ENCODE peak calls at places on chromosomes 7 and 10, in ten cellular contexts. One of them, this sample, is unnamed.

GRCh38 chr7:101308245-101309085 is 13.1 kb downstream of the IFT22 start:
- DNase-seq in H9: peak
- DNase-seq in suprapubic skin: peak
- DNase-seq in PC-3: peak
- DNase-seq in cardiac muscle cell: peak
- DNase-seq in heart right ventricle: no peak
- DNase-seq in endothelial cell: peak
- DNase-seq in GM23338: peak
- DNase-seq in stomach: peak
- DNase-seq in thyroid gland: peak
- DNase-seq in this sample: no peak

GRCh38 chr10:79268100-79268670 is 79.1 kb upstream of the PPIF start:
- DNase-seq in H9: no peak
- DNase-seq in suprapubic skin: no peak
- DNase-seq in PC-3: peak
- DNase-seq in cardiac muscle cell: no peak
- DNase-seq in heart right ventricle: no peak
- DNase-seq in endothelial cell: no peak
- DNase-seq in GM23338: no peak
- DNase-seq in stomach: no peak
- DNase-seq in thyroid gland: no peak
- DNase-seq in this sample: peak

GRCh38 chr7:23394828-23395227 is 75.5 kb downstream of the IGF2BP3 start:
- DNase-seq in H9: no peak
- DNase-seq in suprapubic skin: no peak
- DNase-seq in PC-3: no peak
- DNase-seq in cardiac muscle cell: no peak
- DNase-seq in heart right ventricle: no peak
- DNase-seq in endothelial cell: no peak
- DNase-seq in GM23338: no peak
- DNase-seq in stomach: no peak
- DNase-seq in thyroid gland: no peak
- DNase-seq in this sample: no peak

GRCh38 chr10:4981722-4982471 is 18.7 kb downstream of the AKR1C1 start:
- DNase-seq in H9: peak
- DNase-seq in suprapubic skin: no peak
- DNase-seq in PC-3: peak
- DNase-seq in cardiac muscle cell: peak
- DNase-seq in heart right ventricle: peak
- DNase-seq in endothelial cell: peak
- DNase-seq in GM23338: peak
- DNase-seq in stomach: peak
- DNase-seq in thyroid gland: peak
- DNase-seq in this sample: no peak

GRCh38 chr10:20993387-20994170 is 96.5 kb upstream of the NEBL start:
- DNase-seq in H9: no peak
- DNase-seq in suprapubic skin: no peak
- DNase-seq in PC-3: peak
- DNase-seq in cardiac muscle cell: no peak
- DNase-seq in heart right ventricle: no peak
- DNase-seq in endothelial cell: no peak
- DNase-seq in GM23338: no peak
- DNase-seq in stomach: no peak
- DNase-seq in thyroid gland: no peak
- DNase-seq in this sample: no peak

GRCh38 chr7:106111671-106112117 is 418 bp downstream of the SYPL1 start:
- DNase-seq in H9: no peak
- DNase-seq in suprapubic skin: no peak
- DNase-seq in PC-3: peak
- DNase-seq in cardiac muscle cell: peak
- DNase-seq in heart right ventricle: peak
- DNase-seq in endothelial cell: no peak
- DNase-seq in GM23338: peak
- DNase-seq in stomach: peak
- DNase-seq in thyroid gland: no peak
- DNase-seq in this sample: peak

GRCh38 chr10:100485841-100486495 is 23.2 kb downstream of the WNT8B start:
- DNase-seq in H9: peak
- DNase-seq in suprapubic skin: no peak
- DNase-seq in PC-3: no peak
- DNase-seq in cardiac muscle cell: no peak
- DNase-seq in heart right ventricle: no peak
- DNase-seq in endothelial cell: no peak
- DNase-seq in GM23338: peak
- DNase-seq in stomach: no peak
- DNase-seq in thyroid gland: no peak
- DNase-seq in this sample: no peak

GRCh38 chr10:24240001-24240751 is 31.2 kb downstream of the KIAA1217 start:
- DNase-seq in H9: no peak
- DNase-seq in suprapubic skin: no peak
- DNase-seq in PC-3: no peak
- DNase-seq in cardiac muscle cell: no peak
- DNase-seq in heart right ventricle: no peak
- DNase-seq in endothelial cell: no peak
- DNase-seq in GM23338: no peak
- DNase-seq in stomach: no peak
- DNase-seq in thyroid gland: peak
- DNase-seq in this sample: no peak

GRCh38 chr7:95658676-95659075 is 62.4 kb upstream of the PDK4 start:
- DNase-seq in H9: no peak
- DNase-seq in suprapubic skin: no peak
- DNase-seq in PC-3: no peak
- DNase-seq in cardiac muscle cell: no peak
- DNase-seq in heart right ventricle: no peak
- DNase-seq in endothelial cell: no peak
- DNase-seq in GM23338: peak
- DNase-seq in stomach: no peak
- DNase-seq in thyroid gland: no peak
- DNase-seq in this sample: no peak

GRCh38 chr10:79102056-79102874 is 33.5 kb downstream of the ZMIZ1 start:
- DNase-seq in H9: no peak
- DNase-seq in suprapubic skin: no peak
- DNase-seq in PC-3: peak
- DNase-seq in cardiac muscle cell: peak
- DNase-seq in heart right ventricle: peak
- DNase-seq in endothelial cell: no peak
- DNase-seq in GM23338: peak
- DNase-seq in stomach: peak
- DNase-seq in thyroid gland: peak
- DNase-seq in this sample: no peak

GRCh38 chr7:46109447-46109846 is 188.4 kb upstream of the IGFBP3 start:
- DNase-seq in H9: no peak
- DNase-seq in suprapubic skin: no peak
- DNase-seq in PC-3: no peak
- DNase-seq in cardiac muscle cell: no peak
- DNase-seq in heart right ventricle: no peak
- DNase-seq in endothelial cell: no peak
- DNase-seq in GM23338: no peak
- DNase-seq in stomach: no peak
- DNase-seq in thyroid gland: no peak
- DNase-seq in this sample: no peak

GRCh38 chr10:43062402-43063160 is 14.3 kb upstream of the RET start:
- DNase-seq in H9: no peak
- DNase-seq in suprapubic skin: no peak
- DNase-seq in PC-3: no peak
- DNase-seq in cardiac muscle cell: no peak
- DNase-seq in heart right ventricle: no peak
- DNase-seq in endothelial cell: no peak
- DNase-seq in GM23338: no peak
- DNase-seq in stomach: no peak
- DNase-seq in thyroid gland: no peak
- DNase-seq in this sample: no peak

GRCh38 chr7:27535795-27536194 is 126.9 kb downstream of the HIBADH start:
- DNase-seq in H9: no peak
- DNase-seq in suprapubic skin: no peak
- DNase-seq in PC-3: peak
- DNase-seq in cardiac muscle cell: no peak
- DNase-seq in heart right ventricle: no peak
- DNase-seq in endothelial cell: no peak
- DNase-seq in GM23338: no peak
- DNase-seq in stomach: no peak
- DNase-seq in thyroid gland: no peak
- DNase-seq in this sample: no peak

GRCh38 chr7:155405399-155406318 is 52.3 kb upstream of the EN2 start:
- DNase-seq in H9: peak
- DNase-seq in suprapubic skin: no peak
- DNase-seq in PC-3: peak
- DNase-seq in cardiac muscle cell: peak
- DNase-seq in heart right ventricle: no peak
- DNase-seq in endothelial cell: peak
- DNase-seq in GM23338: peak
- DNase-seq in stomach: no peak
- DNase-seq in thyroid gland: peak
- DNase-seq in this sample: no peak

GRCh38 chr10:16195178-16195769 is 241.5 kb upstream of the PTER start:
- DNase-seq in H9: no peak
- DNase-seq in suprapubic skin: no peak
- DNase-seq in PC-3: no peak
- DNase-seq in cardiac muscle cell: no peak
- DNase-seq in heart right ventricle: no peak
- DNase-seq in endothelial cell: no peak
- DNase-seq in GM23338: peak
- DNase-seq in stomach: no peak
- DNase-seq in thyroid gland: no peak
- DNase-seq in this sample: no peak

GRCh38 chr10:129038490-129039011 is 428.5 kb upstream of the MGMT start:
- DNase-seq in H9: no peak
- DNase-seq in suprapubic skin: no peak
- DNase-seq in PC-3: no peak
- DNase-seq in cardiac muscle cell: no peak
- DNase-seq in heart right ventricle: no peak
- DNase-seq in endothelial cell: no peak
- DNase-seq in GM23338: no peak
- DNase-seq in stomach: no peak
- DNase-seq in thyroid gland: no peak
- DNase-seq in this sample: no peak

GRCh38 chr7:114885836-114886235 is 36.1 kb upstream of the MDFIC start:
- DNase-seq in H9: no peak
- DNase-seq in suprapubic skin: no peak
- DNase-seq in PC-3: peak
- DNase-seq in cardiac muscle cell: no peak
- DNase-seq in heart right ventricle: no peak
- DNase-seq in endothelial cell: no peak
- DNase-seq in GM23338: no peak
- DNase-seq in stomach: no peak
- DNase-seq in thyroid gland: no peak
- DNase-seq in this sample: no peak

GRCh38 chr10:49756641-49757040 is 5.5 kb downstream of the OGDHL start:
- DNase-seq in H9: no peak
- DNase-seq in suprapubic skin: no peak
- DNase-seq in PC-3: no peak
- DNase-seq in cardiac muscle cell: no peak
- DNase-seq in heart right ventricle: no peak
- DNase-seq in endothelial cell: no peak
- DNase-seq in GM23338: no peak
- DNase-seq in stomach: peak
- DNase-seq in thyroid gland: no peak
- DNase-seq in this sample: no peak

GRCh38 chr10:115660391-115660790 is 567.2 kb downstream of the ATRNL1 start:
- DNase-seq in H9: no peak
- DNase-seq in suprapubic skin: no peak
- DNase-seq in PC-3: no peak
- DNase-seq in cardiac muscle cell: no peak
- DNase-seq in heart right ventricle: no peak
- DNase-seq in endothelial cell: no peak
- DNase-seq in GM23338: no peak
- DNase-seq in stomach: no peak
- DNase-seq in thyroid gland: no peak
- DNase-seq in this sample: no peak

GRCh38 chr7:20438248-20438647 is 107.5 kb downstream of the ITGB8 start:
- DNase-seq in H9: no peak
- DNase-seq in suprapubic skin: no peak
- DNase-seq in PC-3: no peak
- DNase-seq in cardiac muscle cell: no peak
- DNase-seq in heart right ventricle: no peak
- DNase-seq in endothelial cell: no peak
- DNase-seq in GM23338: no peak
- DNase-seq in stomach: no peak
- DNase-seq in thyroid gland: no peak
- DNase-seq in this sample: no peak

GRCh38 chr7:14635955-14636354 is 266.6 kb downstream of the DGKB start:
- DNase-seq in H9: no peak
- DNase-seq in suprapubic skin: no peak
- DNase-seq in PC-3: no peak
- DNase-seq in cardiac muscle cell: no peak
- DNase-seq in heart right ventricle: no peak
- DNase-seq in endothelial cell: no peak
- DNase-seq in GM23338: no peak
- DNase-seq in stomach: no peak
- DNase-seq in thyroid gland: no peak
- DNase-seq in this sample: no peak

GRCh38 chr7:18357691-18358090 is 137.9 kb upstream of the HDAC9 start:
- DNase-seq in H9: no peak
- DNase-seq in suprapubic skin: no peak
- DNase-seq in PC-3: peak
- DNase-seq in cardiac muscle cell: no peak
- DNase-seq in heart right ventricle: no peak
- DNase-seq in endothelial cell: no peak
- DNase-seq in GM23338: peak
- DNase-seq in stomach: no peak
- DNase-seq in thyroid gland: no peak
- DNase-seq in this sample: no peak
- TF ChIP-seq CTCF in H9: peak
- TF ChIP-seq CTCF in suprapubic skin: no peak
- TF ChIP-seq CTCF in PC-3: peak
- TF ChIP-seq CTCF in cardiac muscle cell: no peak
- TF ChIP-seq CTCF in heart right ventricle: no peak
- TF ChIP-seq CTCF in endothelial cell: peak
- TF ChIP-seq CTCF in GM23338: peak
- TF ChIP-seq CTCF in stomach: no peak
- TF ChIP-seq CTCF in thyroid gland: no peak
- TF ChIP-seq CTCF in this sample: peak

GRCh38 chr10:108039821-108040584 is 875.5 kb upstream of the SORCS1 start:
- DNase-seq in H9: peak
- DNase-seq in suprapubic skin: no peak
- DNase-seq in PC-3: no peak
- DNase-seq in cardiac muscle cell: no peak
- DNase-seq in heart right ventricle: no peak
- DNase-seq in endothelial cell: no peak
- DNase-seq in GM23338: peak
- DNase-seq in stomach: no peak
- DNase-seq in thyroid gland: no peak
- DNase-seq in this sample: no peak
- TF ChIP-seq CTCF in H9: no peak
- TF ChIP-seq CTCF in suprapubic skin: no peak
- TF ChIP-seq CTCF in PC-3: no peak
- TF ChIP-seq CTCF in cardiac muscle cell: no peak
- TF ChIP-seq CTCF in heart right ventricle: no peak
- TF ChIP-seq CTCF in endothelial cell: no peak
- TF ChIP-seq CTCF in GM23338: no peak
- TF ChIP-seq CTCF in stomach: no peak
- TF ChIP-seq CTCF in thyroid gland: no peak
- TF ChIP-seq CTCF in this sample: no peak

GRCh38 chr7:2388637-2388954 is 14.8 kb upstream of the CHST12 start:
- DNase-seq in H9: no peak
- DNase-seq in suprapubic skin: no peak
- DNase-seq in PC-3: no peak
- DNase-seq in cardiac muscle cell: no peak
- DNase-seq in heart right ventricle: no peak
- DNase-seq in endothelial cell: no peak
- DNase-seq in GM23338: no peak
- DNase-seq in stomach: no peak
- DNase-seq in thyroid gland: no peak
- DNase-seq in this sample: no peak
- TF ChIP-seq CTCF in H9: no peak
- TF ChIP-seq CTCF in suprapubic skin: no peak
- TF ChIP-seq CTCF in PC-3: no peak
- TF ChIP-seq CTCF in cardiac muscle cell: no peak
- TF ChIP-seq CTCF in heart right ventricle: no peak
- TF ChIP-seq CTCF in endothelial cell: no peak
- TF ChIP-seq CTCF in GM23338: no peak
- TF ChIP-seq CTCF in stomach: no peak
- TF ChIP-seq CTCF in thyroid gland: no peak
- TF ChIP-seq CTCF in this sample: no peak

GRCh38 chr10:58588673-58589265 is 76.1 kb downstream of the BICC1 start:
- DNase-seq in H9: peak
- DNase-seq in suprapubic skin: no peak
- DNase-seq in PC-3: peak
- DNase-seq in cardiac muscle cell: peak
- DNase-seq in heart right ventricle: no peak
- DNase-seq in endothelial cell: peak
- DNase-seq in GM23338: peak
- DNase-seq in stomach: no peak
- DNase-seq in thyroid gland: no peak
- DNase-seq in this sample: no peak
- TF ChIP-seq CTCF in H9: peak
- TF ChIP-seq CTCF in suprapubic skin: no peak
- TF ChIP-seq CTCF in PC-3: no peak
- TF ChIP-seq CTCF in cardiac muscle cell: peak
- TF ChIP-seq CTCF in heart right ventricle: peak
- TF ChIP-seq CTCF in endothelial cell: no peak
- TF ChIP-seq CTCF in GM23338: peak
- TF ChIP-seq CTCF in stomach: no peak
- TF ChIP-seq CTCF in thyroid gland: no peak
- TF ChIP-seq CTCF in this sample: no peak

This sample was measured in CD14-positive monocyte.